ENCODE peak calls at places on chromosome 6, in six cellular contexts. F is H1, J is K562, B is WTC11, C is A549, L is HepG2. Z is an unnamed sample.

GRCh38 chr6:73566954-73567591 is 46.2 kb upstream of the EEF1A1 start:
- DNase-seq in F (no peak), J (peak), B (no peak), C (peak), L (peak), Z (peak)

GRCh38 chr6:14001329-14002012 is 76.7 kb downstream of the RNF182 start:
- DNase-seq in F (no peak), J (no peak), B (no peak), C (peak), L (peak), Z (no peak)

GRCh38 chr6:159443521-159443920 is 249.5 kb downstream of the SOD2 start:
- DNase-seq in F (no peak), J (no peak), B (no peak), C (no peak), L (no peak), Z (no peak)

GRCh38 chr6:16540804-16541752 is 220.2 kb downstream of the ATXN1 start:
- DNase-seq in F (no peak), J (no peak), B (no peak), C (no peak), L (no peak), Z (no peak)

GRCh38 chr6:43668151-43669028 is 19.2 kb downstream of the MRPS18A start:
- DNase-seq in F (peak), J (peak), B (peak), C (peak), L (peak), Z (peak)

GRCh38 chr6:41150671-41151070 is 3.5 kb downstream of the TREML1 start:
- DNase-seq in F (no peak), J (no peak), B (no peak), C (no peak), L (no peak), Z (no peak)

GRCh38 chr6:6001443-6001842 is 5.3 kb downstream of the NRN1 start:
- DNase-seq in F (no peak), J (no peak), B (no peak), C (no peak), L (no peak), Z (no peak)

GRCh38 chr6:85429346-85429745 is 20.5 kb upstream of the NT5E start:
- DNase-seq in F (no peak), J (no peak), B (no peak), C (no peak), L (no peak), Z (no peak)

GRCh38 chr6:144047688-144048087 is 39.6 kb upstream of the PLAGL1 start:
- DNase-seq in F (no peak), J (no peak), B (no peak), C (no peak), L (no peak), Z (no peak)

GRCh38 chr6:28982476-28983266 is 22.4 kb downstream of the ZNF311 start:
- DNase-seq in F (no peak), J (peak), B (no peak), C (peak), L (peak), Z (no peak)

GRCh38 chr6:159217595-159218275 is 48.5 kb downstream of the FNDC1 start:
- DNase-seq in F (peak), J (peak), B (peak), C (peak), L (peak), Z (peak)

GRCh38 chr6:136726837-136727557 is 65.3 kb downstream of the MAP3K5 start:
- DNase-seq in F (no peak), J (no peak), B (no peak), C (no peak), L (no peak), Z (no peak)

GRCh38 chr6:99013145-99013544 is 65.4 kb upstream of the FBXL4 start:
- DNase-seq in F (no peak), J (no peak), B (no peak), C (no peak), L (no peak), Z (no peak)

GRCh38 chr6:125789167-125789566 is 1.6 kb upstream of the NCOA7 start:
- DNase-seq in F (no peak), J (no peak), B (no peak), C (no peak), L (no peak), Z (no peak)

GRCh38 chr6:41372526-41373366 is 37.3 kb downstream of the NCR2 start:
- DNase-seq in F (peak), J (no peak), B (peak), C (no peak), L (peak), Z (no peak)

DNA sequence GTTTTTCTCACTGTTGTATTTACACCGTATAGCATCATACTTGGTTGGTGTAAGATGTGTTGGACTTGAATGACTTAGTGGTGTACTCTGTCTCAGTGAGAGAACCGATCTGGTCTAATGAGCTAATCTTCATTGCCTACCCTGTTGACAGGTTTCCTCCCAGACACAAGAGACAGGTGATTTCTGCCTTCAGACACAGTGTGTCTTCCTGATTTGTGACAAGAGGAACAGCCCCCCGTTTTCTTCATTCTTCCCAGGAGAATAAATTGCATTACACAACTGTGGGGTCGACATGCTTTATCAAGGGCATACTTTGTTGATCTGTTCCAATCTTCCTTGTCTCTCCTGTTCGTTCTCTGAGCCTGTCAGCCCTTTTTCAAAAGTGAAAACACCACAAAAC is 137.2 kb upstream of the ID4 start:
- DNase-seq in F (no peak), J (no peak), B (no peak), C (no peak), L (no peak), Z (no peak)
- TF ChIP-seq JUN in F (no peak), J (no peak), B (no peak), C (no peak), L (no peak), Z (no peak)

GRCh38 chr6:166488081-166488685 is 98.3 kb downstream of the RAMACL start:
- DNase-seq in F (no peak), J (no peak), B (no peak), C (no peak), L (no peak), Z (peak)
- TF ChIP-seq JUN in F (no peak), J (no peak), B (no peak), C (no peak), L (no peak), Z (peak)

GRCh38 chr6:25085761-25086160 is 150.0 kb upstream of the RIPOR2 start:
- DNase-seq in F (no peak), J (no peak), B (no peak), C (no peak), L (no peak), Z (peak)
- TF ChIP-seq JUN in F (no peak), J (no peak), B (no peak), C (no peak), L (no peak), Z (peak)

GRCh38 chr6:90369024-90369519 is 72.4 kb upstream of the BACH2 start:
- DNase-seq in F (no peak), J (peak), B (no peak), C (peak), L (peak), Z (peak)

GRCh38 chr6:90369651-90370050 is 73.0 kb upstream of the BACH2 start:
- DNase-seq in F (no peak), J (no peak), B (no peak), C (no peak), L (no peak), Z (no peak)

GRCh38 chr6:90375681-90376439 is 79.2 kb upstream of the BACH2 start:
- DNase-seq in F (no peak), J (no peak), B (no peak), C (no peak), L (no peak), Z (no peak)

GRCh38 chr6:90370493-90370959 is 73.9 kb upstream of the BACH2 start:
- DNase-seq in F (no peak), J (no peak), B (no peak), C (no peak), L (no peak), Z (no peak)

DNA sequence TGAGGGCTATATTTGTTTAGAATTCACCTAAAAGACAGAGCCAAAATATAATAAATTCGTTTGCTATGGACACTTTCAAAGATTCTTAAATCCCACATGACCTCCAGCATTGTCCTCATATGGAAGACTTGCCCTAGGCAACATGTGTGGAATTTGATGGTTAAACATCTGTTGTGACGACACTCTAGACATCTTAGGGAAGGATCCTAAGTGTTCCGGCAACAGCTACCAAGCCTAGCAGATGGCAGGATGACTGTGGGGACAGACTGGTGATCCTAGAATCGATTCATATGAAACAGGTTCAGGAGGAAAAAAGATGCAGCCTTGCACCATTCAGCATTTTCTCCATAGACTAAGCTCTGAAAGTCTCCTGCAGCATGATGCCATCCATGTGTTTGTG is 77.6 kb upstream of the BACH2 start:
- DNase-seq in F (no peak), J (no peak), B (no peak), C (no peak), L (no peak), Z (no peak)
- TF ChIP-seq JUN in F (no peak), J (no peak), B (no peak), C (no peak), L (no peak), Z (no peak)

GRCh38 chr6:130966581-130966980 is 96.5 kb downstream of the EPB41L2 start:
- DNase-seq in F (no peak), J (no peak), B (no peak), C (no peak), L (no peak), Z (no peak)
- TF ChIP-seq JUN in F (no peak), J (no peak), B (no peak), C (no peak), L (no peak), Z (no peak)

GRCh38 chr6:32943864-32944263 is 3.0 kb upstream of the HLA-DMB start:
- DNase-seq in F (no peak), J (no peak), B (no peak), C (no peak), L (no peak), Z (no peak)

GRCh38 chr6:32942555-32942954 is 1.7 kb upstream of the HLA-DMB start:
- DNase-seq in F (no peak), J (no peak), B (no peak), C (no peak), L (no peak), Z (no peak)

GRCh38 chr6:32945953-32946352 is 5.1 kb upstream of the HLA-DMB start:
- DNase-seq in F (no peak), J (no peak), B (no peak), C (no peak), L (no peak), Z (no peak)

GRCh38 chr6:32945106-32945761 is 4.4 kb upstream of the HLA-DMB start:
- DNase-seq in F (no peak), J (no peak), B (no peak), C (no peak), L (no peak), Z (no peak)

DNA sequence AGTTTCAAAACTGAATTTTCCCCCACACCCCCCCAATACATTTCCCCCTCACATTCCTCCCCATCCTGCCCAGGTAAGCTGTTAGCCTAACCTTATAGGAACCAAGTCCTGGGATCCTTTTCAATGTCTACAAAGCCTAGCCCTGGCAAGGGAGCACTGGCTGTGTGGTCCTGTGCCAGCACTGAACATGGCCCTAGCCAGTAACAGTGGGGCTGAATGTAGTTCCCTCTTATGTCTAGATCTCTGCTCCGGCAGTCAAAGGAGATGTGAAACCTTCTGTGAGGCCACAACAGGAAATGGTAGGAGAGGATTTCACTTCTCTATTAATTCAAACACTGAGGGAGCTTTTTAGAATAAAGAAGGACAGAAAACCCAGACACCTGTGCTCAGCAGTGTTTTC is 3.4 kb upstream of the HLA-DMB start:
- DNase-seq in F (no peak), J (no peak), B (no peak), C (no peak), L (no peak), Z (no peak)
- TF ChIP-seq JUN in F (no peak), J (no peak), B (no peak), C (no peak), L (no peak), Z (no peak)

GRCh38 chr6:55913213-55914195 is 38.1 kb upstream of the BMP5 start:
- DNase-seq in F (no peak), J (no peak), B (no peak), C (no peak), L (no peak), Z (no peak)
- TF ChIP-seq JUN in F (no peak), J (no peak), B (no peak), C (no peak), L (no peak), Z (no peak)

GRCh38 chr6:148239777-148240462 is 102.7 kb upstream of the SASH1 start:
- DNase-seq in F (no peak), J (no peak), B (no peak), C (no peak), L (no peak), Z (no peak)

GRCh38 chr6:148240866-148241477 is 101.7 kb upstream of the SASH1 start:
- DNase-seq in F (no peak), J (no peak), B (no peak), C (no peak), L (no peak), Z (no peak)

GRCh38 chr6:148239215-148239614 is 103.4 kb upstream of the SASH1 start:
- DNase-seq in F (no peak), J (no peak), B (no peak), C (no peak), L (no peak), Z (no peak)

GRCh38 chr6:148242180-148242579 is 100.5 kb upstream of the SASH1 start:
- DNase-seq in F (no peak), J (no peak), B (no peak), C (no peak), L (no peak), Z (no peak)

DNA sequence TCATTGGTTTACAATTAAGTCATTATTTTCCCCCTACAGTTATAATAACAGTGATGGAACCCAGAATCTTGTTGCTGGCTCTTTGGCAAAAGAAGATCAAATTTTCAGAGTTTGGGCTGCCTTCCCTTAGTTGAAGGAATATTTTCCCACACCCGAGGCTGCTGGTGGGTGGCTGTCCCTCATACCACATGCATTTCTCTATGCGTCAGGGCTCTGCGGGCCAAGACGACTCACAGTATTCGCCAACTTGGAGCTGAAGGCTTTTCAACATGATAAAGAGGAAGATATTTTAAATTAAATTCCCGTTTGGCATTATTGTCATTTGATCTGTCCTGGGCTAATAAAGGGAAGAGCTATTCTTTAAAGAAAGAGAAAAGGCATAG is 102.2 kb upstream of the SASH1 start:
- DNase-seq in F (no peak), J (no peak), B (no peak), C (no peak), L (no peak), Z (no peak)
- TF ChIP-seq JUN in F (no peak), J (no peak), B (no peak), C (no peak), L (no peak), Z (no peak)

GRCh38 chr6:36133148-36133547 is 2.8 kb downstream of the MAPK13 start:
- DNase-seq in F (no peak), J (no peak), B (no peak), C (no peak), L (no peak), Z (no peak)

GRCh38 chr6:36136034-36136433 is 5.7 kb downstream of the MAPK13 start:
- DNase-seq in F (no peak), J (no peak), B (no peak), C (no peak), L (no peak), Z (no peak)

GRCh38 chr6:36136551-36136950 is 6.2 kb downstream of the MAPK13 start:
- DNase-seq in F (no peak), J (no peak), B (no peak), C (no peak), L (no peak), Z (no peak)

GRCh38 chr6:36133912-36134311 is 3.6 kb downstream of the MAPK13 start:
- DNase-seq in F (no peak), J (no peak), B (no peak), C (no peak), L (no peak), Z (no peak)

GRCh38 chr6:36135053-36135731 is 4.9 kb downstream of the MAPK13 start:
- DNase-seq in F (no peak), J (no peak), B (no peak), C (no peak), L (no peak), Z (no peak)
- TF ChIP-seq JUN in F (no peak), J (no peak), B (no peak), C (no peak), L (no peak), Z (no peak)

GRCh38 chr6:69785697-69786096 is 11.1 kb downstream of the LMBRD1 start:
- DNase-seq in F (no peak), J (no peak), B (no peak), C (no peak), L (no peak), Z (no peak)
- TF ChIP-seq JUN in F (no peak), J (no peak), B (no peak), C (no peak), L (no peak), Z (no peak)

Z was measured in endothelial cell of umbilical vein.